ENCODE peak calls at places on chromosome 11, in four cellular contexts. E is AG04450, P is kidney, B is endodermal cell. M is an unnamed sample.

GRCh38 chr11:61905067-61905696 is 12.2 kb downstream of the RAB3IL1 start:
- DNase-seq in E (no peak), P (no peak), B (no peak), M (no peak)

GRCh38 chr11:96052921-96053631 is 129.2 kb upstream of the MTMR2 start:
- DNase-seq in P (no peak), E (no peak), B (no peak), M (peak)

GRCh38 chr11:69342588-69343330 is 48.8 kb downstream of the MYEOV start:
- DNase-seq in E (no peak), P (no peak), B (peak), M (no peak)

GRCh38 chr11:72652871-72653615 is 21.2 kb downstream of the PDE2A start:
- DNase-seq in B (peak), P (peak), E (no peak), M (no peak)

GRCh38 chr11:128471138-128471661 is 116.2 kb downstream of the ETS1 start:
- DNase-seq in P (peak), E (no peak), B (no peak), M (no peak)

GRCh38 chr11:121513807-121514206 is 61.0 kb upstream of the SORL1-AS1 start:
- DNase-seq in B (no peak), P (no peak), E (no peak), M (no peak)

GRCh38 chr11:41508121-41508520 is 48.7 kb upstream of the LRRC4C start:
- DNase-seq in E (no peak), B (no peak), P (no peak), M (no peak)

GRCh38 chr11:75765116-75765515 is 3.5 kb upstream of the DGAT2 start:
- DNase-seq in E (no peak), B (no peak), P (peak), M (no peak)

GRCh38 chr11:108210441-108210840 is 12.0 kb downstream of the NPAT start:
- DNase-seq in P (no peak), E (no peak), B (no peak), M (no peak)

GRCh38 chr11:94132152-94132558 is 3.5 kb downstream of the PANX1 start:
- DNase-seq in P (no peak), E (peak), B (peak), M (no peak)

GRCh38 chr11:30317030-30317429 is 5.9 kb upstream of the ARL14EP start:
- DNase-seq in E (no peak), P (no peak), B (no peak), M (no peak)

GRCh38 chr11:64379817-64380709 is 21.1 kb downstream of the RPS6KA4 start:
- DNase-seq in B (no peak), E (no peak), P (no peak), M (no peak)

GRCh38 chr11:2249191-2249916 is 21.0 kb downstream of the ASCL2 start:
- DNase-seq in P (peak), E (no peak), B (no peak), M (no peak)

GRCh38 chr11:2824851-2825250 is 60.7 kb downstream of the CDKN1C start:
- DNase-seq in B (no peak), P (peak), E (no peak), M (no peak)

GRCh38 chr11:27497284-27497866 is 9.2 kb downstream of the LIN7C start:
- DNase-seq in E (no peak), B (no peak), P (no peak), M (no peak)

GRCh38 chr11:35144811-35145210 is 5.8 kb downstream of the CD44 start:
- DNase-seq in P (no peak), E (no peak), B (no peak), M (no peak)

GRCh38 chr11:34916014-34916809 is at the start of the genes APIP and PDHX:
- DNase-seq in B (peak), P (peak), E (peak), M (peak)

GRCh38 chr11:21520244-21520643 is 672.6 kb upstream of the ANO5 start:
- DNase-seq in E (no peak), P (no peak), B (no peak), M (no peak)

GRCh38 chr11:38718659-38719058 is 2120.6 kb upstream of the RAG2 start:
- DNase-seq in B (no peak), E (no peak), P (no peak), M (no peak)

GRCh38 chr11:8019671-8020597 is 32.8 kb downstream of the EIF3F start:
- DNase-seq in B (peak), P (peak), E (no peak), M (no peak)

GRCh38 chr11:48210052-48210451 is 6.6 kb upstream of the OR4B1 start:
- DNase-seq in B (peak), P (no peak), E (no peak), M (peak)
- TF ChIP-seq CTCF in B (peak), P (no peak), E (peak), M (peak)

GRCh38 chr11:107157809-107158187 is 139.5 kb upstream of the GUCY1A2 start:
- DNase-seq in P (no peak), B (no peak), E (no peak), M (no peak)

GRCh38 chr11:107151579-107151978 is 133.3 kb upstream of the GUCY1A2 start:
- DNase-seq in E (no peak), B (no peak), P (no peak), M (no peak)

GRCh38 chr11:107157146-107157808 is 139.0 kb upstream of the GUCY1A2 start:
- DNase-seq in E (no peak), P (no peak), B (peak), M (no peak)
- H3K27ac ChIP-seq in E (no peak), P (no peak), B (no peak), M (no peak)

DNA sequence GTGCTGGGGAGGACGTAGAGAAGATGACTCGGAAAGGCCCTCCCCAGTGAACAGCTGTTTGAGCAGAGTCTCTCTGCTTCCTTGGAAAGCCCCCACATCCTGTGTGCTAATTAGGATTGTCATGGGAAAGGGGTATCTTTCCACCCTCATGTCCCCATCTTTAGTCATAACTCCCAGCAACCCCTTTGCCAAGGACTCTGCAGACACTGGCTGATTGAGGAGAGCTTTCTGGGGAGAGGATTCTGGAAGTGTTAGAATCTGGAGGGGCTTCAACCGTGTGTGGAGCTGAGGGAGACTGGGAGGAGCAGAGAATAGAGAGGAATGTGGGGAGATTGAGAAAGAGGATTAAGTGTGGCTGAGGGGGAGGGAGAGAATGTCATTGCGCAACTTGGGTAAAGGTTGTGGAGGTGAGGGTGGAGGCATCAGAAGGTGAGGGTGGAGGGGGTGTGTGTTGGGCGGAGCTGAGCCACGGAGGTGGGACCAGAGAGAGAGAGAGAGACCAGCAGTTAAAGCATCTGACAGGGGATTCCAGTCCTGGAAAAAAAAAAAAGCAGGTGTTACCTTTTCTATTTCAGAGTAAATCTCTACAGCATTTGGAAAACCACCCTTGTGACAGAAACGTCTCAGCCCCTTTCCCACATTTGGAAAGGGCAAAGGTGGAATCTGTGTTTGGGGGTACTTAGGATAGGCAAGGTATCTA is 2.2 kb downstream of the DTX4 start:
- DNase-seq in E (no peak), P (peak), B (peak), M (peak)
- H3K4me3 ChIP-seq in E (peak), P (peak), B (peak), M (peak)

DNA sequence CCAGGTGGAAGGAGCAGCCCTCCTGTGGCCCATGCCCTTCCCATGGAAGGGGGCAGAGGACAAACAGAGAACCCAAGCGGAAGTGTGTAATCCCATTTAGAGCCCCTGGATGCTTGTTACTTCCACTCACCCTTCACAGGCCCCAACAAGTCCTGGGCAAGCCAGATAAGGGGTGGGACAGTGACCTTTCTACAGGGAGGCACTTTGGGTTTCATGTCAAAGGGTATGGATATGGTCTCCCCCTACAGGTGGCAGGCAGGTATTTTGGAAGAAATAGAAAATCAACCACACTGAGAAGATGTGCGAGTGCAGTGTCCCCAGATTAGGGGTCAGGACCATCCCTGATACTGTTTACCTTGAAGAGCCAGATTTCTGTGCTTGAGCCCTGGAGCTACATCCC is 11.4 kb downstream of the MPEG1 start:
- DNase-seq in P (no peak), E (no peak), B (peak), M (no peak)
- TF ChIP-seq CTCF in P (peak), E (peak), B (peak), M (peak)

DNA sequence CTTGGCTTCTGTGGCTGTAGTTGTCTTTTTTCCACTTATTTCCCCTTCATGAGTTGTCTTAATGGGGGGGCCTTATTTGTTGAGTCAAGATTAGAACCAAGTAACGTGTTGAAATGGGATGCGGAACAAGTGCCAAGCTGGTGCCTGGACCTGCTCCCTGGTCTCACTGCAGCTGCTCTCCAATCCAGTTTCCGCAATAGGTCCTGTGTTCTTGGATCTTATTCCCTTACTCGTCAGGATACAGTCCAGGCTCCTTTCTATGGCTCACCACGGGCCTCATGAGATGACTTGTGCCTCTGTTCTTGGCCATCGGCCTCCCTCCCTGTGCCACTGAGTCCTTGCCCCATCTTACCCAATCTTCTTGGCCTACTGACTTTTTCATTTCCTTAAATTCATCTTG is 159.6 kb upstream of the CADM1 start:
- DNase-seq in P (no peak), B (no peak), E (no peak), M (no peak)
- H3K27ac ChIP-seq in P (no peak), B (no peak), E (no peak), M (no peak)

GRCh38 chr11:102345923-102346322 is 1.1 kb upstream of the BIRC2 start:
- DNase-seq in E (no peak), B (no peak), P (no peak), M (peak)
- H3K4me3 ChIP-seq in E (peak), B (peak), P (peak), M (peak)

GRCh38 chr11:125364085-125364822 is 131.8 kb downstream of the FEZ1 start:
- DNase-seq in E (no peak), P (no peak), B (no peak), M (no peak)
- TF ChIP-seq CTCF in E (peak), P (no peak), B (peak), M (no peak)

DNA sequence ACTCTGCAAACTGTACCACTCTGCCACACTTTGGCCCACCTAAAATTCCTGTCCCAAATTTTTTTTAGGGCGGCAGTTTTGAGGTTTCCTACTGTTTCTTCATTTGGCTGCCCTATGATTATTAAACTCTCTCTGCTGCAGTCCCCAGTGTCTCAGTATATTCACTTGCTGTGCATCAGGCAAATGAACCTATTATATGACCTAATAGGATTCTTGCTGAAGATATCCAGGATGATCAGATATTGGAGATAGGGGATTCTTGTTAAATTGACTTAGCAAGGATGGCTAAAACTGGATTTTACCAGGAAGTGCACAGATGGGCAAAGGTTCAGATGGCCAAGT is 410.8 kb upstream of the DDI1 start:
- DNase-seq in P (no peak), B (no peak), E (no peak), M (no peak)
- H3K27ac ChIP-seq in P (no peak), B (no peak), E (peak), M (peak)

GRCh38 chr11:4637662-4638047 is 378 bp downstream of the OR51D1 start:
- DNase-seq in B (no peak), E (no peak), P (no peak), M (no peak)

GRCh38 chr11:4641501-4641900 is 2.3 kb upstream of the OR51E1 start:
- DNase-seq in P (no peak), B (no peak), E (no peak), M (no peak)

GRCh38 chr11:4636136-4636535 is 1.1 kb upstream of the OR51D1 start:
- DNase-seq in B (no peak), P (no peak), E (no peak), M (no peak)

GRCh38 chr11:4639931-4640330 is 2.7 kb downstream of the OR51D1 start:
- DNase-seq in P (no peak), B (no peak), E (no peak), M (no peak)

GRCh38 chr11:4636962-4637661 is at the start of gene OR51D1:
- DNase-seq in E (peak), P (peak), B (peak), M (no peak)
- H3K4me3 ChIP-seq in E (peak), P (no peak), B (no peak), M (no peak)

GRCh38 chr11:12189543-12190235 is 79.3 kb downstream of the MICAL2 start:
- DNase-seq in P (no peak), B (no peak), E (no peak), M (no peak)
- TF ChIP-seq CTCF in P (no peak), B (no peak), E (no peak), M (no peak)

M was measured in PC-9.